ENCODE peak calls at places on chromosomes 2 and 18, in six cellular contexts. Q is NCI-H1417 treated with DMSO at 0.1 percent for 48 hours, U is astrocyte of the spinal cord, L is germinal center, E is AG04449, S is Caki2. B is an unnamed sample.

GRCh38 chr2:20027715-20028434 is 15.4 kb upstream of the MATN3 start:
- DNase-seq in Q (no peak), U (peak), L (no peak), E (no peak), S (no peak), B (peak)

GRCh38 chr18:77070627-77071026 is 62.0 kb downstream of the MBP start:
- DNase-seq in Q (no peak), U (no peak), L (no peak), E (no peak), S (no peak), B (no peak)

GRCh38 chr18:26206488-26206887 is 19.8 kb upstream of the TAF4B start:
- DNase-seq in Q (no peak), U (no peak), L (no peak), E (no peak), S (peak), B (no peak)

GRCh38 chr18:46843372-46843771 is 73.9 kb downstream of the PIAS2 start:
- DNase-seq in Q (no peak), U (no peak), L (no peak), E (no peak), S (no peak), B (no peak)

GRCh38 chr2:232343816-232344215 is 34.7 kb upstream of the ALPP start:
- DNase-seq in Q (no peak), U (no peak), L (no peak), E (no peak), S (no peak), B (no peak)

GRCh38 chr18:33581816-33582215 is 3.8 kb downstream of the ASXL3 start:
- DNase-seq in Q (no peak), U (no peak), L (no peak), E (no peak), S (no peak), B (no peak)

GRCh38 chr2:33681333-33681732 is 82.2 kb upstream of the FAM98A start:
- DNase-seq in Q (no peak), U (peak), L (no peak), E (no peak), S (no peak), B (peak)

GRCh38 chr2:67318966-67319590 is 78.1 kb upstream of the ETAA1 start:
- DNase-seq in Q (no peak), U (no peak), L (no peak), E (no peak), S (no peak), B (no peak)

GRCh38 chr2:164967781-164968228 is 12.5 kb upstream of the SLC38A11 start:
- DNase-seq in Q (no peak), U (peak), L (no peak), E (peak), S (peak), B (peak)

GRCh38 chr2:109279243-109279860 is 150.3 kb downstream of the SH3RF3 start:
- DNase-seq in Q (no peak), U (no peak), L (no peak), E (no peak), S (no peak), B (peak)

B was measured in choroid plexus epithelial cell.